ENCODE peak calls at places on chromosomes 6 and 20, in four cellular contexts. O is left lung, Z is iPS DF 6.9, M is thoracic aorta. J is an unnamed sample. For H3K4me1, the result is how much of the 10 kb centered on the place peaks cover.

GRCh38 chr6:132530293-132530974 is 7.6 kb upstream of the TAAR9 start:
- DNase-seq in O (peak), Z (peak), M (no peak), J (no peak)

GRCh38 chr6:133889557-133890301 is 816 bp downstream of the TCF21 start:
- DNase-seq in O (no peak), Z (no peak), M (no peak), J (no peak)

GRCh38 chr6:31878761-31879542 is at the start of gene SLC44A4:
- DNase-seq in O (no peak), Z (no peak), M (no peak), J (no peak)

GRCh38 chr6:35011096-35012041 is 122.3 kb downstream of the ANKS1A start:
- DNase-seq in O (no peak), Z (no peak), M (no peak), J (no peak)

GRCh38 chr6:129105793-129106192 is 222.9 kb downstream of the LAMA2 start:
- DNase-seq in O (no peak), Z (no peak), M (no peak), J (no peak)

GRCh38 chr20:37270586-37271420 is 9.2 kb upstream of the GHRH start:
- DNase-seq in O (no peak), Z (no peak), M (no peak), J (no peak)

GRCh38 chr6:57224769-57225515 is 2.8 kb upstream of the RAB23 start:
- DNase-seq in O (no peak), Z (no peak), M (no peak), J (no peak)

GRCh38 chr6:140317957-140318356 is 943.5 kb upstream of the CITED2 start:
- DNase-seq in O (no peak), Z (no peak), M (no peak), J (no peak)

GRCh38 chr20:35431621-35432429 is 6.2 kb downstream of the GDF5 start:
- DNase-seq in O (no peak), Z (no peak), M (no peak), J (no peak)

GRCh38 chr6:52262620-52263344 is 18.5 kb upstream of the IL17F start:
- DNase-seq in O (no peak), Z (no peak), M (no peak), J (no peak)

GRCh38 chr20:53999077-53999476 is 71.3 kb downstream of the BCAS1 start:
- DNase-seq in O (no peak), Z (no peak), M (no peak), J (no peak)

GRCh38 chr20:24913076-24913628 is 35.9 kb upstream of the CST7 start:
- DNase-seq in O (no peak), Z (no peak), M (no peak), J (no peak)

GRCh38 chr6:1461736-1462135 is 72.4 kb downstream of the FOXF2 start:
- DNase-seq in O (no peak), Z (no peak), M (no peak), J (no peak)

GRCh38 chr6:2396856-2397640 is 151.6 kb upstream of the GMDS start:
- DNase-seq in O (no peak), Z (no peak), M (no peak), J (no peak)

GRCh38 chr20:45925821-45926506 is 8.5 kb upstream of the PCIF1 start:
- DNase-seq in O (no peak), Z (no peak), M (no peak), J (no peak)

GRCh38 chr20:46550441-46550840 is at the start of gene OCSTAMP:
- DNase-seq in O (no peak), Z (no peak), M (no peak), J (no peak)

GRCh38 chr6:7998103-7998725 is 66.0 kb downstream of the BLOC1S5 start:
- DNase-seq in O (no peak), Z (no peak), M (no peak), J (no peak)

GRCh38 chr20:34705008-34705382 is 851 bp downstream of the TP53INP2 start:
- DNase-seq in O (no peak), Z (no peak), M (no peak), J (no peak)

GRCh38 chr6:136783495-136784270 is 8.6 kb downstream of the MAP3K5 start:
- DNase-seq in O (peak), Z (no peak), M (no peak), J (peak)
- H3K4me1 ChIP-seq in O (half or more), Z (under half), M (half or more), J (under half)

DNA sequence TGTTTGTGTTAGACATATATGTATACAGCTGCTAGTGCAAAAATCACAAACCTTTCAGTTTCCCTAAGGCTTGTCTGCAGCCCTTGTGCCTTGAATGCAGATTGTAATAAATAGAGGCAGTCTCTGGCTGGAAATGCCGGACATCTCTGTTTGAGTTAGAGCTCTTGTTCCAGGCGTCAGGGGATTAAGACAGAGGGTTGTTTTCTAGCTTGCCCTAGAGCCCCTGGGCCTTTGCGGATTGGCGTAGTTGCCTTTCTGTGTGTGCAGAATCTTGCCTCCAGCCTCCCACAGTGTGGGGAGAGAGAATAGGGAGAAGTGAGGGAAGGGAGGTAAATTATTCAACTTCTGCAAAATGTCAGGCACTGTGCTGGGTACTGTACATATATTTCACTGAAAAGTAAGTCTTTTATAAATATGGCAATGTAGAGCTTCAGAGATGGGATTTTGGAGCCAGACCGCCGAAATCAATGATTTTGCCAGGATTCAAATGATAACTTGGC is 269.6 kb downstream of the PRL start:
- DNase-seq in O (no peak), Z (no peak), M (no peak), J (no peak)
- H3K4me1 ChIP-seq in O (under half), Z (under half), M (under half), J (under half)

GRCh38 chr6:43843669-43844171 is 73.7 kb downstream of the VEGFA start:
- DNase-seq in O (no peak), Z (no peak), M (no peak), J (no peak)
- H3K4me1 ChIP-seq in O (under half), Z (under half), M (under half), J (under half)

GRCh38 chr6:130864344-130864743 is 37.1 kb downstream of the SMLR1 start:
- DNase-seq in O (no peak), Z (no peak), M (no peak), J (no peak)
- H3K4me1 ChIP-seq in O (under half), Z (under half), M (under half), J (under half)

DNA sequence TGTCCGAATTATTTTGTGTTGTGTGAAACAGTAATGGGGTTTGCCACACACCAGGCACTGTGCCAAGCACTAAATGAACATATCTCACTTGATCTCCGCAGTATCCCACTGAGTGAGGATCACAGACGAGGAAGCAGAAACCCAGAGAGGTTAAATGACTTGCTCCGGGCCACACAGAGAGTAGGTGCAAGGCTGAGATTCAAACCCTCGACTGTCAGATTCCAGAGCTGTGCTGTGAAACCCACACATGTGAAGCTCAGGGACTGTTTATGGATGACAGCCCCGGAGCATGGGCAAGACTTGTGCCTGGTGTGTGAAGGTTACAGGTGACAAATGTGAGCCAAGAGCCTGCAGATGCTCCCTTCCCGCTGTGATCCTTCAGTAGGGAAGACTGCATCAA is 87.8 kb upstream of the SIRPA start:
- DNase-seq in O (no peak), Z (no peak), M (no peak), J (no peak)
- H3K4me1 ChIP-seq in O (half or more), Z (under half), M (under half), J (under half)

DNA sequence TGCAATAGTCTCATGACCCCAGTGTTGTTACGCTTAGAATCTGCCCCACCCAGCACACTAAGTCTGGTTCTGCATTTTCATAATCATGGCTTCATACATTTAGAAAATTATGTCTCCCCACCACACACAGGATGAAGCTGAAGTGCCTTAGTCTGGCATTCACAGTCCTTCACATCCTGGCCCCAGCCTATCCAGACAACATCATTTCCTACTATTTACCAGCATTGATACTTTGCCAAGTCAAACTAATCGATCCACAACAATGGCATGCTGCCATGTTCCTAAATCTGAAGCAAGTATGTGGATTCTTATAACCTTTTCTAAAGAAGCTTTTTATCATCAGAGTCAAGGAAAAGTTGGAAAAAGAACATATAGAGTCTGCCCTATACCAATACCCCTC is 132.4 kb upstream of the FBXL4 start:
- DNase-seq in O (no peak), Z (no peak), M (no peak), J (no peak)
- H3K4me1 ChIP-seq in O (under half), Z (under half), M (under half), J (under half)

GRCh38 chr6:119077643-119078448 is 618 bp downstream of the FAM184A start:
- DNase-seq in O (peak), Z (no peak), M (no peak), J (peak)

GRCh38 chr6:119075200-119075981 is 3.1 kb downstream of the FAM184A start:
- DNase-seq in O (no peak), Z (no peak), M (no peak), J (no peak)

GRCh38 chr6:119076173-119076965 is 2.1 kb downstream of the FAM184A start:
- DNase-seq in O (no peak), Z (no peak), M (no peak), J (no peak)

GRCh38 chr6:119078449-119079287 is at the start of gene FAM184A:
- DNase-seq in O (peak), Z (no peak), M (no peak), J (peak)

GRCh38 chr6:119076966-119077642 is 1.4 kb downstream of the FAM184A start:
- DNase-seq in O (no peak), Z (no peak), M (no peak), J (no peak)
- H3K4me1 ChIP-seq in O (under half), Z (under half), M (under half), J (under half)

DNA sequence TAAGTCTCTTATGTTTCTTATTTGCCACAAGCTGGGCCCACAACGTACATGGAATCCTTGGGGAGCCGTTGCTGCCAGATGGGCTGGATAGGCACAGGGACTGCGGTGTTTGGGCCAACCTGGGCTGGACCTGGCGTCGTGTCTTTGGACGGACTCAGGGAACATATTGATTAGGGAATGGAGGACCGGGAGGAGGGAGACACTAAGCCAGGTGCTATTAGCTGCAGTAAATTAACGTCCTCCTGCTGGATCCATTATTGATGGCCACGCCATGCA is 79.6 kb upstream of the AFDN start:
- DNase-seq in O (no peak), Z (no peak), M (no peak), J (no peak)
- H3K4me1 ChIP-seq in O (under half), Z (under half), M (under half), J (under half)

DNA sequence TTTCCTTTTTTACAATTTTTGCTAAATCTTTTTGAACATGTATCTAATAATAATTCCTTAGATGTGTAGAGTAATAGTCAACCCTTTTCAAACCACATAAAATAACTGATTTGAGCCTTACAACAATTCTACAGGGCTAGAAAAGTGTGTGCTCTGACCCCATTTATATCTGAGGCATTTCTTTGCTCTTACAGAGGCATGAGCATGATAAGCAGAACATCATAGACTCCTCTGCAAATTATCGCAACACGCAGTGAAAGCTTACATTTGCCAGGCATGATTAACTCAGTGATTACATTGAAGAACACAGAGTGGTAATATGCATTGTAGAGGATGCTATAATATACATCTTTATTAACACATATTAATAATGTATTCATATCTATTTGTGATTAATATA is 120.4 kb downstream of the SIM1 start:
- DNase-seq in O (no peak), Z (no peak), M (no peak), J (no peak)
- H3K4me1 ChIP-seq in O (under half), Z (under half), M (under half), J (under half)

GRCh38 chr20:62372042-62372993 is 5.2 kb upstream of the LAMA5 start:
- DNase-seq in O (no peak), Z (no peak), M (no peak), J (no peak)
- H3K4me1 ChIP-seq in O (half or more), Z (under half), M (under half), J (half or more)